ENCODE peak calls at places on chromosomes 1 and 21, in four cellular contexts. V, O, K and I are unnamed samples.
A peak's percentile ranks its signal among the peaks of the same experiment; 100 is the strongest.

GRCh38 chr1:156987715-156988114 is 57.8 kb downstream of the ARHGEF11 start:
- DNase-seq in V (no peak), O (no peak), K (no peak), I (no peak)

GRCh38 chr1:111990878-111991760 is 1.7 kb upstream of the KCND3 start:
- DNase-seq in V (peak; percentile 26), O (no peak), K (peak; percentile 8), I (peak; percentile 59)

GRCh38 chr1:160308451-160309182 is 23.7 kb upstream of the PEX19 start:
- DNase-seq in V (peak; percentile 28), O (no peak), K (no peak), I (no peak)

GRCh38 chr1:111989531-111990025 is at the start of gene KCND3:
- DNase-seq in V (peak; percentile 7), O (no peak), K (peak; percentile 4), I (no peak)

GRCh38 chr1:48227165-48228013 is 4.9 kb downstream of the SLC5A9 start:
- DNase-seq in V (no peak), O (no peak), K (no peak), I (no peak)

GRCh38 chr1:109901106-109901505 is 9.5 kb upstream of the CSF1 start:
- DNase-seq in V (no peak), O (no peak), K (no peak), I (no peak)

GRCh38 chr1:115641762-115642167 is at the start of gene VANGL1:
- DNase-seq in V (peak; percentile 56), O (peak; percentile 63), K (peak; percentile 49), I (peak; percentile 70)

GRCh38 chr1:182447660-182448059 is 2.3 kb upstream of the RGSL1 start:
- DNase-seq in V (no peak), O (no peak), K (no peak), I (no peak)

GRCh38 chr21:35226960-35227741 is 178.0 kb upstream of the RUNX1 start:
- DNase-seq in V (no peak), O (no peak), K (no peak), I (no peak)

GRCh38 chr21:33196956-33197374 is 32.8 kb upstream of the IFNAR2 start:
- DNase-seq in V (peak; percentile 77), O (peak; percentile 56), K (peak; percentile 68), I (peak; percentile 80)

GRCh38 chr1:53684741-53685140 is 54.2 kb downstream of the GLIS1 start:
- DNase-seq in V (no peak), O (no peak), K (no peak), I (no peak)

GRCh38 chr1:236280438-236281285 is 1.1 kb downstream of the ERO1B start:
- DNase-seq in V (no peak), O (no peak), K (no peak), I (no peak)

GRCh38 chr1:61131716-61132115 is 49.4 kb downstream of the NFIA start:
- DNase-seq in V (peak; percentile 52), O (peak; percentile 54), K (peak; percentile 68), I (peak; percentile 42)

GRCh38 chr1:48344373-48344772 is 121.9 kb downstream of the SLC5A9 start:
- DNase-seq in V (no peak), O (no peak), K (no peak), I (no peak)

GRCh38 chr1:210250998-210251679 is 18.5 kb downstream of the SERTAD4 start:
- DNase-seq in V (peak; percentile 32), O (peak; percentile 79), K (no peak), I (peak; percentile 83)

GRCh38 chr1:226877669-226878068 is 7.3 kb downstream of the PSEN2 start:
- DNase-seq in V (no peak), O (no peak), K (no peak), I (no peak)

GRCh38 chr1:43009274-43009673 is 50.6 kb upstream of the SLC2A1 start:
- DNase-seq in V (no peak), O (no peak), K (no peak), I (no peak)

GRCh38 chr21:35086357-35086756 is 37.3 kb upstream of the RUNX1 start:
- DNase-seq in V (peak; percentile 64), O (peak; percentile 45), K (peak; percentile 20), I (peak; percentile 66)

GRCh38 chr1:156114101-156114918 is at the start of gene LMNA:
- DNase-seq in V (peak; percentile 96), O (peak; percentile 97), K (peak; percentile 96), I (peak; percentile 100)

GRCh38 chr21:42839271-42840231 is 39.8 kb downstream of the WDR4 start:
- DNase-seq in V (no peak), O (no peak), K (no peak), I (no peak)

GRCh38 chr21:45699251-45699942 is 55.9 kb downstream of the PCBP3 start:
- DNase-seq in V (no peak), O (no peak), K (no peak), I (peak; percentile 0)

GRCh38 chr1:48654606-48655210 is 122.0 kb downstream of the BEND5 start:
- DNase-seq in V (no peak), O (no peak), K (no peak), I (no peak)

GRCh38 chr1:5404412-5405203 is 587.6 kb downstream of the NPHP4 start:
- DNase-seq in V (no peak), O (no peak), K (no peak), I (no peak)

GRCh38 chr1:100396651-100397050 is 44.3 kb downstream of the CDC14A start:
- DNase-seq in V (no peak), O (no peak), K (no peak), I (no peak)

GRCh38 chr1:211739671-211740411 is 64.4 kb upstream of the NEK2 start:
- DNase-seq in V (no peak), O (no peak), K (no peak), I (no peak)

GRCh38 chr1:201649776-201650607 is 111.1 kb downstream of the NAV1 start:
- DNase-seq in V (peak; percentile 77), O (peak; percentile 86), K (peak; percentile 82), I (peak; percentile 85)

GRCh38 chr1:77639557-77640069 is 42.8 kb downstream of the ZZZ3 start:
- DNase-seq in V (no peak), O (no peak), K (no peak), I (no peak)

GRCh38 chr1:163985700-163986099 is 573.3 kb upstream of the PBX1 start:
- DNase-seq in V (no peak), O (no peak), K (no peak), I (no peak)

GRCh38 chr1:58994664-58995063 is 210.8 kb upstream of the JUN start:
- DNase-seq in V (no peak), O (no peak), K (no peak), I (no peak)

GRCh38 chr1:44417351-44418021 is 12.4 kb downstream of the RNF220 start:
- DNase-seq in V (no peak), O (peak; percentile 30), K (no peak), I (no peak)

GRCh38 chr21:28972398-28972797 is 20.3 kb downstream of the LTN1 start:
- DNase-seq in V (no peak), O (no peak), K (no peak), I (no peak)

GRCh38 chr1:245807306-245807705 is 652.5 kb downstream of the KIF26B start:
- DNase-seq in V (peak; percentile 35), O (peak; percentile 51), K (no peak), I (no peak)

GRCh38 chr21:44399955-44400790 is 46.8 kb downstream of the TRPM2 start:
- DNase-seq in V (no peak), O (no peak), K (no peak), I (no peak)

GRCh38 chr1:238562376-238562775 is 671.7 kb upstream of the ZP4 start:
- DNase-seq in V (peak; percentile 47), O (peak; percentile 38), K (peak; percentile 8), I (peak; percentile 57)

GRCh38 chr1:7576946-7577657 is 194.0 kb upstream of the VAMP3 start:
- DNase-seq in V (no peak), O (peak; percentile 15), K (peak; percentile 9), I (no peak)

GRCh38 chr1:110412576-110412975 is 5.1 kb upstream of the LAMTOR5 start:
- DNase-seq in V (peak; percentile 80), O (peak; percentile 43), K (peak; percentile 60), I (peak; percentile 84)

GRCh38 chr1:21084111-21084510 is 92.6 kb downstream of the EIF4G3 start:
- DNase-seq in V (no peak), O (no peak), K (no peak), I (no peak)

GRCh38 chr1:204079608-204079999 is 6.7 kb downstream of the SOX13 start:
- DNase-seq in V (no peak), O (no peak), K (no peak), I (no peak)

GRCh38 chr1:9808459-9808858 is 15.3 kb downstream of the CLSTN1 start:
- DNase-seq in V (no peak), O (no peak), K (no peak), I (no peak)

DNA sequence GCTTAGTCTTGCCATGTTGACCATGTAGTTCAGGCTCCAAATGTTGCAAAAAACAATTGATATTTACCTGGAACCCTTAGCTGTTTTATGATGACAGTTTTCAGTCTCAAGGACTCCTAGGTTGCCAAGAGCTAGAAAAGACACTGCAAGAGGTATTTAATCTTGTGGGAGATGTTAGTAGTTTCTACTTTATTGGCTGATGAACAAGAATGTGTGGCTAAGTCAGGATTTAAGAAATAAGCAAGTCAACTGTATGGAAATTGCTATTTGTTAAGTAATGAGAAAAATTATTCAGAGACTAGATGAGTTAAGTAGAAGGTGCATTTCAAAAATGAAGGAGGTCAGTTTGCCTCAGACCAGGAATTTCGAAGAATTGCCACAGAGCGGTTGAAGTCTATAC is 639.7 kb upstream of the USP24 start:
- DNase-seq in V (peak; percentile 18), O (peak; percentile 28), K (peak; percentile 17), I (no peak)
- TF ChIP-seq CTCF in V (no peak), O (no peak), K (no peak), I (no peak)

GRCh38 chr1:41313661-41314131 is 47.5 kb upstream of the FOXO6 start:
- DNase-seq in V (peak; percentile 34), O (peak; percentile 3), K (peak; percentile 14), I (peak; percentile 14)
- TF ChIP-seq CTCF in V (peak; percentile 62), O (peak; percentile 58), K (peak; percentile 44), I (peak; percentile 26)

GRCh38 chr1:153977250-153978240 is at the start of gene JTB:
- DNase-seq in V (peak; percentile 82), O (peak; percentile 79), K (peak; percentile 81), I (peak; percentile 93)

GRCh38 chr1:153973071-153973470 is 4.4 kb downstream of the JTB start:
- DNase-seq in V (no peak), O (no peak), K (no peak), I (no peak)

GRCh38 chr1:153978274-153978909 is 918 bp upstream of the JTB start:
- DNase-seq in V (no peak), O (no peak), K (no peak), I (no peak)

GRCh38 chr1:153973478-153973877 is 4.0 kb downstream of the JTB start:
- DNase-seq in V (no peak), O (no peak), K (no peak), I (no peak)

GRCh38 chr1:153976819-153977249 is 640 bp downstream of the JTB start:
- DNase-seq in V (no peak), O (no peak), K (no peak), I (peak; percentile 26)
- TF ChIP-seq CTCF in V (no peak), O (no peak), K (no peak), I (no peak)

GRCh38 chr1:90149101-90149500 is 154.2 kb downstream of the ZNF326 start:
- DNase-seq in V (no peak), O (no peak), K (no peak), I (no peak)
- TF ChIP-seq CTCF in V (no peak), O (no peak), K (no peak), I (no peak)

GRCh38 chr1:151530461-151530860 is 9.6 kb upstream of the TUFT1 start:
- DNase-seq in V (no peak), O (no peak), K (no peak), I (no peak)
- TF ChIP-seq CTCF in V (no peak), O (no peak), K (no peak), I (no peak)